ENCODE peak calls at places on chromosomes 5 and 9, in eight cellular contexts. X is fibroblast of pulmonary artery; T is adrenal gland; U is heart left ventricle; K is mammary epithelial cell; Z is fibroblast of mammary gland; A is CD8-positive, alpha-beta T cell; E is mucosa of descending colon. C is an unnamed sample.
A peak's percentile ranks its signal among the peaks of the same experiment; 100 is the strongest.

GRCh38 chr9:124259273-124260078 is 1.7 kb downstream of the NEK6 start:
- DNase-seq in X (peak; percentile 91), T (peak; percentile 74), U (peak; percentile 65), K (peak; percentile 75), Z (peak; percentile 91), A (no peak), E (peak; percentile 81), C (no peak)

GRCh38 chr5:1770443-1770802 is 29.2 kb downstream of the MRPL36 start:
- DNase-seq in X (no peak), T (no peak), U (no peak), K (no peak), Z (no peak), A (no peak), E (no peak), C (no peak)

GRCh38 chr9:82560457-82560904 is 502.5 kb downstream of the RASEF start:
- DNase-seq in X (no peak), T (no peak), U (no peak), K (no peak), Z (no peak), A (no peak), E (no peak), C (no peak)

GRCh38 chr5:45521067-45521466 is 175.1 kb downstream of the HCN1 start:
- DNase-seq in X (peak; percentile 29), T (peak; percentile 47), U (no peak), K (no peak), Z (peak; percentile 4), A (no peak), E (peak; percentile 51), C (peak; percentile 28)

GRCh38 chr5:54612711-54613110 is 95.2 kb downstream of the SNX18 start:
- DNase-seq in X (no peak), T (no peak), U (no peak), K (no peak), Z (no peak), A (no peak), E (no peak), C (no peak)

GRCh38 chr5:132017738-132018625 is 6.5 kb upstream of the ACSL6 start:
- DNase-seq in X (no peak), T (no peak), U (no peak), K (no peak), Z (no peak), A (peak; percentile 39), E (no peak), C (no peak)

GRCh38 chr5:138542120-138542955 is 698 bp downstream of the ETF1 start:
- DNase-seq in X (no peak), T (no peak), U (no peak), K (no peak), Z (no peak), A (no peak), E (no peak), C (no peak)

GRCh38 chr9:21674894-21675293 is 127.5 kb upstream of the MTAP start:
- DNase-seq in X (no peak), T (no peak), U (no peak), K (peak; percentile 81), Z (peak; percentile 87), A (no peak), E (no peak), C (no peak)

GRCh38 chr9:8845376-8845775 is 1045.8 kb upstream of the DMAC1 start:
- DNase-seq in X (no peak), T (no peak), U (peak; percentile 45), K (no peak), Z (no peak), A (no peak), E (peak; percentile 28), C (no peak)

GRCh38 chr5:9233712-9234111 is 312.2 kb downstream of the SEMA5A start:
- DNase-seq in X (peak; percentile 39), T (no peak), U (no peak), K (no peak), Z (no peak), A (no peak), E (no peak), C (no peak)

GRCh38 chr9:91825422-91825821 is 124.6 kb downstream of the ROR2 start:
- DNase-seq in X (peak; percentile 49), T (no peak), U (no peak), K (peak; percentile 64), Z (peak; percentile 96), A (no peak), E (no peak), C (no peak)

GRCh38 chr5:13783731-13784130 is 160.8 kb downstream of the DNAH5 start:
- DNase-seq in X (no peak), T (no peak), U (no peak), K (no peak), Z (no peak), A (no peak), E (no peak), C (no peak)

GRCh38 chr5:134070979-134071849 is 43.3 kb upstream of the TCF7 start:
- DNase-seq in X (peak; percentile 7), T (no peak), U (no peak), K (no peak), Z (no peak), A (no peak), E (peak; percentile 39), C (no peak)

GRCh38 chr9:76658510-76659231 is 105.6 kb upstream of the PCA3 start:
- DNase-seq in X (peak; percentile 86), T (no peak), U (no peak), K (peak; percentile 48), Z (peak; percentile 81), A (no peak), E (no peak), C (no peak)

GRCh38 chr9:129002989-129003388 is 25.1 kb downstream of the SH3GLB2 start:
- DNase-seq in X (no peak), T (no peak), U (no peak), K (no peak), Z (no peak), A (no peak), E (no peak), C (no peak)

DNA sequence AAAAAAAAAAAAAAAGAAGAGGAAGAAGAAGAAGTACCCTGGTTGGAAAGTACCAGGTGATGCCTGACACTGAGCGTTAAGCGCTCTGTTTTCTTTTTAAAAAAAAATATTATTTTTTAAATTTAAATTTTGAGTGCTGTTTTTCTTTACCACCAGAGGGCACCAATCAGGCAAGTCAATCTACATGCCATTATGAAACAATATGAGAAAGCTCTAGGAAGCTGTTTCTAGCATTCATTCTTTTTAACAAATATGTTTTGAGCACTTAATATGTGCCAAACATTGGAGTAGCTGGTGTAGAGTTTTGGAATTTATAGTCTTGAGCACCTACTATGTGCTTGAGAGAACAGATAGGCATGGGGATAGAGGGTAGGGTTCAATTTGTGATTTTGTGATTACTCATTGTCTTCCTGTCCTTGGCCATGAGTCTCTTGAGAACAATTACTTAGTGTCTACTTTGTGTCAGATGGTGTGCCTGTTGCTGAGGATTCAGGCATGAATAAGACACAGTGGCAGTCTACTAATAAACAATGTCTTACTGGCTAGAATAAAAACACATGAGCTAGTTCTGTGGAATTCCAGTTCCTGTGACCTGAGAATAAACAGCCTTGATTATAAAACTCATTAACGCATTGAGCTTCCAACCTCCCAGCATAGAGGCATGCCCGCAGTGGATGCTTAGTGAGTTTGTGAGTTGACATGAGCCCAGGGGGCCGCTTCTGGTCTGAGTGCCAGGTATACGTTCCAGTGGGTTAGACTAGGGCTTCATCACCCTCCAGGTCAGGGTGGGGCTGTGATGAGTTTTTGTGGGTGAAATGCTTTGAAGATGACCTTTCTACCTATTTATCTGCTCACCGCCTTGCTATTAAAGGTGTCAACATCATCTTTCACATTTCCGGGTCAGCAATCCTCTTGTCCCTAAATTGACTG is 3.0 kb upstream of the UBE2R2 start:
- DNase-seq in X (peak; percentile 68), T (no peak), U (no peak), K (peak; percentile 93), Z (peak; percentile 83), A (peak; percentile 48), E (no peak), C (no peak)
- TF ChIP-seq CTCF in X (peak; percentile 61), T (peak; percentile 68), U (peak; percentile 68), K (peak; percentile 58), Z (peak; percentile 68), A (peak; percentile 64), E (peak; percentile 59), C (peak; percentile 78)

GRCh38 chr9:113933188-113933587 is 57.1 kb downstream of the ZNF618 start:
- DNase-seq in X (peak; percentile 49), T (peak; percentile 86), U (no peak), K (no peak), Z (peak; percentile 57), A (no peak), E (no peak), C (no peak)

GRCh38 chr9:113935677-113936380 is 59.7 kb downstream of the ZNF618 start:
- DNase-seq in X (no peak), T (peak; percentile 19), U (no peak), K (no peak), Z (no peak), A (peak; percentile 19), E (no peak), C (no peak)

GRCh38 chr9:113934826-113935676 is 58.9 kb downstream of the ZNF618 start:
- DNase-seq in X (no peak), T (peak; percentile 18), U (no peak), K (no peak), Z (no peak), A (peak; percentile 46), E (no peak), C (no peak)

GRCh38 chr9:113933671-113934070 is 57.6 kb downstream of the ZNF618 start:
- DNase-seq in X (no peak), T (peak; percentile 26), U (no peak), K (no peak), Z (no peak), A (no peak), E (no peak), C (no peak)

DNA sequence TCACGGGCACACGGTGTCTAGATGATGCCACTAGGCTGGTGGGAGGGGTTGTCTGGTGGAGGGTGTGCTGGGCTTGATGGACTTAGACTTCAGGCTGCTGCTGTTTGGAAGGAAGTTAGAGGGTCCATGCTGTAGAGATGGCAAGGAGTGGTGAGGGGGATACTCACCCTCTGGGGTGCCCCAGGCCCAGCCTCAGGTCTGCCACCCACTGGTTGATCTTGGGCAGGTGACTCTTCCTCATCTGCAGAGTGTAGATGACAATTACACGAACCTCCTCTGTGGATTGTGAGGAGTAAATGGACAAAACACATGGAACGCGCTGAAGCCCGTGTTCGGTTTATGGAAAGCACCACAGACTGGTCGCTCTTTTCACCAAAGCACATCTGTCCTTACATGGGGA is 58.1 kb downstream of the ZNF618 start:
- DNase-seq in X (no peak), T (peak; percentile 20), U (no peak), K (no peak), Z (no peak), A (peak; percentile 13), E (no peak), C (no peak)
- TF ChIP-seq CTCF in X (no peak), T (no peak), U (no peak), K (no peak), Z (no peak), A (no peak), E (no peak), C (no peak)

GRCh38 chr9:95138474-95138873 is 179.0 kb downstream of the FANCC start:
- DNase-seq in X (no peak), T (no peak), U (no peak), K (no peak), Z (peak; percentile 17), A (no peak), E (no peak), C (no peak)
- TF ChIP-seq CTCF in X (no peak), T (no peak), U (no peak), K (no peak), Z (no peak), A (no peak), E (no peak), C (no peak)

DNA sequence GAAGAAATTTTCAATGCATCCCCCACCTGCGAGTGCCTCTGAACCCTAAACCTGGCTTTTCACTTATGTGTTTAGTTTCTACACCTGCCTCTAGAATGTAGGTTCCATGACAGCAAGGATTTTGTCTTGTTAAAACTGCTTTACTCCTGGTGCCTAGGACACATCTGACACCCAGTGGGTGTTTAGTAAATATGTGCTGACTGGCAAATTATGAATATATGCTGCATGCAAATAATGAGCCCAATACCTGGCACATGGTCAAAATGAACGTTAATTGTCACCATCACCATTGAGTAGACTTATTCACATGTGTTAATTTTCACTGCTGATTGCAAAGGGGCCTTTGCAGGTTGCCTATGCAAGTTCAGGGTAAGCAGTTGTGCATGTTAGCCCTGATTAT is 249.9 kb upstream of the WWC1 start:
- DNase-seq in X (no peak), T (no peak), U (no peak), K (no peak), Z (no peak), A (no peak), E (no peak), C (no peak)
- TF ChIP-seq CTCF in X (no peak), T (no peak), U (no peak), K (no peak), Z (no peak), A (no peak), E (no peak), C (no peak)

C was measured in progenitor cell of endocrine pancreas.